ENCODE peak calls at places on chromosomes 5 and 9, in five cellular contexts. F, Y, I, Q and R are unnamed samples.

GRCh38 chr9:137411670-137412380 is 11.1 kb downstream of the EXD3 start:
- DNase-seq in Y (no peak), I (peak), Q (peak), F (peak), R (peak)

GRCh38 chr5:68725905-68726683 is 367.7 kb upstream of the SLC30A5 start:
- DNase-seq in Y (no peak), Q (no peak), I (no peak), F (no peak), R (no peak)

GRCh38 chr5:72525816-72526215 is 18.6 kb upstream of the ZNF366 start:
- DNase-seq in I (peak), Y (no peak), F (peak), Q (peak), R (peak)

GRCh38 chr5:88884435-88884877 is 1.5 kb upstream of the MEF2C start:
- DNase-seq in Q (no peak), Y (no peak), F (no peak), I (no peak), R (peak)

GRCh38 chr5:115494570-115495289 is 49.8 kb downstream of the FEM1C start:
- DNase-seq in Q (no peak), I (no peak), Y (no peak), F (no peak), R (peak)

GRCh38 chr9:99561435-99562262 is 260.0 kb upstream of the NR4A3 start:
- DNase-seq in Y (no peak), F (no peak), I (no peak), Q (no peak), R (no peak)

GRCh38 chr5:67416133-67416937 is 219.7 kb upstream of the CD180 start:
- DNase-seq in F (no peak), Q (no peak), Y (no peak), I (no peak), R (no peak)

GRCh38 chr5:126988021-126988569 is 42.3 kb downstream of the MARCHF3 start:
- DNase-seq in F (no peak), Q (no peak), I (no peak), Y (no peak), R (no peak)

GRCh38 chr5:144594919-144595318 is 424.2 kb downstream of the KCTD16 start:
- DNase-seq in Q (no peak), F (no peak), Y (peak), I (no peak), R (no peak)

GRCh38 chr5:172760136-172760535 is 10.9 kb downstream of the DUSP1 start:
- DNase-seq in I (no peak), Q (no peak), F (no peak), Y (no peak), R (no peak)

GRCh38 chr5:139014726-139015125 is 139.6 kb upstream of the LRRTM2 start:
- DNase-seq in F (peak), I (no peak), Q (peak), Y (no peak), R (peak)

GRCh38 chr5:90134892-90135291 is 274.7 kb downstream of the CETN3 start:
- DNase-seq in I (no peak), Q (no peak), F (peak), Y (no peak), R (peak)

GRCh38 chr9:137739371-137739915 is 120.6 kb downstream of the EHMT1 start:
- DNase-seq in F (no peak), Q (no peak), I (no peak), Y (peak), R (no peak)

GRCh38 chr9:132769895-132770774 is 99.9 kb downstream of the GTF3C4 start:
- DNase-seq in Y (peak), F (peak), Q (no peak), I (peak), R (peak)

GRCh38 chr5:108094808-108095207 is 287.1 kb downstream of the FBXL17 start:
- DNase-seq in Y (no peak), F (no peak), Q (no peak), I (no peak), R (no peak)

GRCh38 chr9:35559792-35560530 is 45.1 kb upstream of the TESK1 start:
- DNase-seq in F (no peak), I (no peak), Q (no peak), Y (no peak), R (no peak)

GRCh38 chr5:172334196-172334595 is 50.6 kb upstream of the UBTD2 start:
- DNase-seq in F (peak), Q (no peak), Y (peak), I (no peak), R (no peak)

GRCh38 chr9:68416891-68417570 is 60.6 kb downstream of the PGM5 start:
- DNase-seq in Y (peak), Q (no peak), F (peak), I (peak), R (no peak)

GRCh38 chr5:132322266-132322665 is 28.1 kb downstream of the SLC22A4 start:
- DNase-seq in Q (no peak), F (no peak), Y (peak), I (no peak), R (no peak)

GRCh38 chr9:136978073-136978864 is 965 bp downstream of the PTGDS start:
- DNase-seq in F (peak), Q (no peak), I (no peak), Y (peak), R (peak)

GRCh38 chr5:94508421-94509148 is 109.8 kb downstream of the KIAA0825 start:
- DNase-seq in F (no peak), Y (no peak), Q (no peak), I (no peak), R (no peak)

GRCh38 chr9:21060919-21061561 is 16.7 kb downstream of the IFNB1 start:
- DNase-seq in F (no peak), Q (peak), I (peak), Y (no peak), R (peak)

GRCh38 chr9:74953235-74953741 is 576 bp upstream of the C9orf40 start:
- DNase-seq in Y (no peak), Q (no peak), I (peak), F (no peak), R (peak)

GRCh38 chr5:2283481-2284045 is 400.8 kb upstream of the IRX4 start:
- DNase-seq in Q (no peak), F (no peak), I (no peak), Y (no peak), R (no peak)

GRCh38 chr5:36418172-36418979 is 116.7 kb upstream of the RANBP3L start:
- DNase-seq in Y (no peak), Q (no peak), F (peak), I (no peak), R (no peak)

GRCh38 chr5:40619406-40619805 is 60.3 kb upstream of the PTGER4 start:
- DNase-seq in I (no peak), F (peak), Y (no peak), Q (no peak), R (no peak)

DNA sequence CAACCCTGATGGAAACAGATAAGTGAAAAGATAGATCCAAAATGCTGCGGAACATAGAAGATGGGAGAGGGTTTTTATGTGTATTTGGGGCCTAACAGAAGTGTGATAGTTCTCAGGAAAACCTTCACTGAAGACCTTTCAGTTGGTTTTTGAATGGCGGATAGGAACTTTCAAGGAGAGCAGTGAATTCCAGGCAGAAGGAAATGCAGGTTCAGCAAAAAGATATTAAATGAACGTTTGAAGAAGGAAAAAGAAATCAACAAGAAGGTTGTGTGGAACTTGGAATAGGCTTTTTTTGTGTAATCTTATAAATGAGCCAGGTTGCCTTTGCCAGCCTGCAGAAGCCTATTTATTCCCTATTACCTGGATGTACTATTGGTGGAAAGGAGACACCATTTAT is 2.1 kb downstream of the PPIP5K2 start:
- DNase-seq in Q (no peak), Y (no peak), F (no peak), I (no peak), R (no peak)
- H3K4me3 ChIP-seq in Q (no peak), Y (peak), F (peak), I (no peak), R (no peak)

GRCh38 chr5:16606628-16607027 is 10.2 kb downstream of the RETREG1 start:
- DNase-seq in Y (no peak), Q (no peak), F (no peak), I (no peak), R (no peak)

GRCh38 chr5:16603295-16603694 is 13.5 kb downstream of the RETREG1 start:
- DNase-seq in I (no peak), Q (no peak), Y (no peak), F (no peak), R (no peak)

GRCh38 chr5:16602182-16602581 is 14.6 kb downstream of the RETREG1 start:
- DNase-seq in I (no peak), F (no peak), Q (no peak), Y (no peak), R (no peak)

GRCh38 chr5:16600949-16601348 is 15.8 kb downstream of the RETREG1 start:
- DNase-seq in F (no peak), I (no peak), Y (no peak), Q (no peak), R (peak)

DNA sequence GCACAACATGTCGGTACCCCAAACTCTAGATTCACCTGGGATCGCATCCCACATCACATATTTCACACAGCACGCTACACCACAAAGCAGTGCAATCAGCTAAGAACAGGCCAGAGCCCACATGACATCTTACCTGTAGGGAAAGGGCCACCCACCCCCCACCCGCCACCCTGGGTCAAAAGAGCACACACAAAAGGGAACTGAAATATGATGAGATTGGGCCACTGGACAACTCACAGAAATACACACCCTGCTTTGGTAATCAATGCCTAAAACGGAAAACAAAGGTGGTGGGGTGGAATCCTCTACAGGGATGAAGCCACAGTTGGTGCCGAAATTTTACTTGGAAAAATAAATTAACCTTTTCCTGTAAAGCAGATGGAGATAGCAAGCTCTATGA is 13.1 kb downstream of the RETREG1 start:
- DNase-seq in F (no peak), Y (no peak), I (no peak), Q (no peak), R (no peak)
- TF ChIP-seq CTCF in F (no peak), Y (no peak), I (no peak), Q (no peak), R (no peak)

DNA sequence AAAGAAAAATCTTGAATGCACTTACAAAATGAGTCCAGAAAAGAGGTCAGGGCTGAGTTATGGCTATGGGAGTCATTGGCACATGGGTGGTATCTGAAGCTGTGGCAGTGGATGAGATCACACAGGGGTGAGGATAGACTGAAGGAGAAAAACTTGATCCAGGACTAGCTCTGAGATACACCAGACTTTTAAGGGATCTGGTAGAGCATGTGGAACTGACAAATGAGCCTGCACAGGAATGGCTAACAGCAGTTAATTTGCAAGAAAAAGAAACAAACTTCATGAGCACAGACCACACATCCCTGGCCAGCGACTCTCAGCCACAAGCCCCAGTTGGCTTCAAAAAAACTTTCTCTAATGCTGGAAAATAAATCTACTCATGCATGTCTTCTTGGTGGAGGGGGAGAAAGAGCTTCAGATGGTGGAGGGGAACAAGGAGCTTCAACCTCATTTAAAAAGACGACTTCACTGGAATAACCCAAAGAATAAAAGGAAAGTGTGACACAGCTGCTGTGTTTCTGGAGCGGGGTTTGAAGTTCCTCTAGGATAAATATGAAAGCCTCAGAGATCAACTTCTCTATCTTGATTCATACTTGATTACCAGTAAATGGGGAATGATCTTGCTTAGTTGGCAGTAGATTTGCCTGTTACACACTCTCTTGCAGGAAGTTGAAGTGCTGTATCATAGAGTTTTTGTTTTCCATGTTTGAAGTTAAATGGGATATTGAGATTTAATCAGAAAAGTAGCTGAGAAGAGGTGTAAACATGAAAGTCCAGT is 33.7 kb downstream of the TNFAIP8 start:
- DNase-seq in F (no peak), Q (no peak), Y (no peak), I (no peak), R (peak)
- H3K4me3 ChIP-seq in F (no peak), Q (no peak), Y (no peak), I (no peak), R (no peak)

DNA sequence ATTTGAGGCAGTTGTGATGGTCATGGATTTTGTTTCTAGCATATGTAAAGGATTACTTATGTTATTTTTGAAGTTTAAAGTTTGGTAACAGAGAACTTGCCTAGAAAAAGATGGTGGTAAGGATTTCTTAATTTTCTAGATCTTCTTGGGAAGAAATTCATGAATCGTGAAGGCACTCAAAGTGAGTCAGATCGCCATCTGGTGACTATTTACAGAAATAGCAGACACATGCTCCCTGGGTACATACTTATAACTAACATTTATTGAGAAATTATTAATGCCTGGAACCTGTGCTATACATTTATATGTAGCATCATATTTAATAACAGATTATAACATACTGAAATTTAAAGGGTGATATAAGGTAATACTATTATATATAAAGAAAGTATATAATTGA is 299.7 kb downstream of the IZUMO3 start:
- DNase-seq in F (peak), Q (no peak), I (no peak), Y (no peak), R (peak)
- TF ChIP-seq CTCF in F (peak), Q (peak), I (no peak), Y (peak), R (peak)

DNA sequence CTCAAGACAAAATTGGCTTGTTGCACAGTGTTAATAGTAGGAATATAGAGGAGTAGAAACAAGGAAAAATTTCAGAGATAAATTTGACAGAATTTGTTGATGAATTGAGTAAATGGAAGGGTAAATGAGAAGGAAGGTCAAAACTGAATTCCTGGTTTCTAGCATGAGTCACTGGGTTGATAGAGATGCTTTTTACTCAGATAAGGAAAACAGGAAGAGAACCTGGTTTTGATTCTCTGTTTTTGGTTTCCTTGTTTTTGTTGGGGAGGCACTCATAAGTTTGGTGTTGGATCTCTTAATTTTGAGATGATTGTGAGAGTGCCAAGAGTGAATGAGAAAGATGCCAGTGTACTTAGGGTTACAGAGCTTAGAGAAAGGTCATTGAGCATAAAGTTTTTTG is 7.1 kb downstream of the LRRC70 start:
- DNase-seq in F (no peak), Q (no peak), Y (no peak), I (no peak), R (peak)
- H3K4me3 ChIP-seq in F (no peak), Q (no peak), Y (no peak), I (no peak), R (no peak)

DNA sequence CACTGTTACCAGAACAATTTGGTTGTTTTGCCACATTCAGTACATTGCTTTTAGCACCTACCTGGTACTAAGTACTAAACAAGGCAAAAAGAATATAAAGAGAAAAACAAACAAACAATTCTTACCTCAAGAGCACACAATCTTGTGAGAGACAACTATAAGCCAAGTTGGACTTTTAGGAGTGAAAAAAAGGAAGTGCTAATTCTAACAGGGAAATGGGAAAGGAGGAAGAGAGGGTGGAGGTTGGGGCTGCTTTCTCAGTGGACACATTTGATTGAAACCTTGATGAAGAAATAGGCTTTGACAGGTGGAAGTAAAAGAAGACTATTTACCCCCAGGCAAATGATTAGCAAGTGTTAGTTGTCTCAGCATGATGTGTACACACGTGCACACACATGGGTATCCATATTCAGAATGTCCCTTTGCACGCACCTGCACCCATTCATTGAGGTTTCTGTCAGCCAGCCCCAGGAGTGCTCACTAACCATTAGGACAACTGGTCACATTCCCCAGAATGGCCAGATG is 302.6 kb downstream of the ACTL7B start:
- DNase-seq in F (no peak), Q (no peak), Y (no peak), I (no peak), R (no peak)
- TF ChIP-seq CTCF in F (no peak), Q (no peak), Y (no peak), I (no peak), R (no peak)